ENCODE peak calls at places on chromosomes 3 and 15, in four cellular contexts. F, Q, I and T are unnamed samples.

GRCh38 chr3:46113608-46114007 is 86.3 kb upstream of the XCR1 start:
- DNase-seq in I (no peak), F (no peak), Q (no peak), T (no peak)

GRCh38 chr15:38991126-38991525 is 426.5 kb upstream of the RASGRP1 start:
- DNase-seq in Q (no peak), F (no peak), I (no peak), T (no peak)

GRCh38 chr3:123338620-123339061 is 110.2 kb downstream of the ADCY5 start:
- DNase-seq in F (peak; percentile 34), I (no peak), Q (no peak), T (no peak)

GRCh38 chr15:46409879-46410278 is 775.0 kb downstream of the SQOR start:
- DNase-seq in Q (no peak), F (no peak), I (no peak), T (no peak)

GRCh38 chr3:56361731-56362130 is 106.5 kb downstream of the ERC2 start:
- DNase-seq in I (no peak), Q (no peak), F (no peak), T (no peak)

GRCh38 chr3:8800016-8800415 is 30.6 kb upstream of the OXTR start:
- DNase-seq in Q (no peak), F (no peak), I (no peak), T (no peak)

GRCh38 chr15:72116680-72117447 is 1.1 kb downstream of the MYO9A start:
- DNase-seq in F (no peak), I (peak; percentile 26), Q (no peak), T (peak; percentile 12)

GRCh38 chr15:100131321-100132224 is 210.2 kb downstream of the ADAMTS17 start:
- DNase-seq in Q (no peak), I (peak; percentile 35), F (no peak), T (no peak)

GRCh38 chr15:48520376-48521155 is 124.9 kb downstream of the FBN1 start:
- DNase-seq in Q (no peak), I (no peak), F (no peak), T (no peak)

GRCh38 chr3:150348500-150348899 is 59.6 kb upstream of the TSC22D2 start:
- DNase-seq in Q (no peak), I (no peak), F (no peak), T (no peak)

GRCh38 chr3:33401781-33402180 is 38.4 kb downstream of the UBP1 start:
- DNase-seq in I (no peak), Q (no peak), F (no peak), T (no peak)

GRCh38 chr15:99536422-99537033 is 29.3 kb upstream of the MEF2A start:
- DNase-seq in Q (no peak), F (no peak), I (no peak), T (no peak)

GRCh38 chr15:63056843-63057242 is 14.3 kb downstream of the TPM1 start:
- DNase-seq in F (no peak), I (no peak), Q (peak; percentile 10), T (no peak)

GRCh38 chr15:39362832-39363561 is 217.9 kb upstream of the THBS1 start:
- DNase-seq in F (peak; percentile 71), Q (peak; percentile 63), I (no peak), T (no peak)

GRCh38 chr3:65597952-65598413 is 440.7 kb downstream of the MAGI1 start:
- DNase-seq in F (no peak), Q (no peak), I (no peak), T (no peak)

GRCh38 chr15:31226011-31226410 is 100.6 kb upstream of the KLF13 start:
- DNase-seq in Q (no peak), I (no peak), F (no peak), T (no peak)

GRCh38 chr15:58923284-58923683 is 10.2 kb downstream of the SLTM start:
- DNase-seq in Q (no peak), F (no peak), I (no peak), T (no peak)

GRCh38 chr15:36585774-36586173 is 6.3 kb downstream of the CDIN1 start:
- DNase-seq in Q (no peak), I (no peak), F (no peak), T (no peak)

GRCh38 chr3:10338164-10338470 is 17.2 kb upstream of the SEC13 start:
- DNase-seq in Q (no peak), I (no peak), F (no peak), T (no peak)

GRCh38 chr3:196073188-196073838 is 8.6 kb downstream of the TFRC start:
- DNase-seq in I (peak; percentile 70), Q (peak; percentile 66), F (peak; percentile 79), T (peak; percentile 49)

GRCh38 chr3:63960048-63960711 is 48.0 kb upstream of the SCAANT1 start:
- DNase-seq in I (no peak), F (no peak), Q (no peak), T (no peak)

GRCh38 chr3:155147588-155147987 is 67.5 kb downstream of the MME start:
- DNase-seq in Q (no peak), I (no peak), F (no peak), T (no peak)

GRCh38 chr3:195909645-195910498 is 1.5 kb upstream of the TNK2 start:
- DNase-seq in F (peak; percentile 71), I (peak; percentile 91), Q (peak; percentile 70), T (peak; percentile 83)

GRCh38 chr3:146750196-146750595 is 145.1 kb upstream of the PLSCR5 start:
- DNase-seq in F (no peak), I (no peak), Q (no peak), T (no peak)

GRCh38 chr15:32029862-32030781 is at the start of gene CHRNA7:
- DNase-seq in I (peak; percentile 35), F (peak; percentile 14), Q (peak; percentile 66), T (no peak)

GRCh38 chr3:142088522-142088921 is 60.8 kb downstream of the TFDP2 start:
- DNase-seq in I (no peak), Q (no peak), F (no peak), T (no peak)

GRCh38 chr15:56244811-56245576 is 1.3 kb upstream of the RFX7 start:
- DNase-seq in I (peak; percentile 62), F (no peak), Q (peak; percentile 22), T (peak; percentile 50)

GRCh38 chr3:69400688-69401087 is 14.8 kb upstream of the FRMD4B start:
- DNase-seq in F (no peak), I (no peak), Q (no peak), T (no peak)

GRCh38 chr3:40690696-40691597 is 166.2 kb downstream of the ZNF621 start:
- DNase-seq in F (no peak), Q (peak; percentile 78), I (no peak), T (no peak)

GRCh38 chr15:63971427-63971805 is 74.9 kb downstream of the DAPK2 start:
- DNase-seq in I (peak; percentile 60), F (no peak), Q (no peak), T (peak; percentile 54)

GRCh38 chr15:52010633-52011595 is 8.1 kb upstream of the MAPK6 start:
- DNase-seq in F (peak; percentile 61), Q (peak; percentile 62), I (peak; percentile 82), T (peak; percentile 72)

GRCh38 chr15:85624241-85624855 is 170.4 kb downstream of the KLHL25 start:
- DNase-seq in F (no peak), I (no peak), Q (no peak), T (no peak)

GRCh38 chr3:25156526-25157075 is 271.5 kb upstream of the RARB start:
- DNase-seq in I (no peak), F (no peak), Q (no peak), T (no peak)

GRCh38 chr3:182370949-182371348 is 422.4 kb upstream of the ATP11B start:
- DNase-seq in Q (no peak), I (no peak), F (no peak), T (no peak)

GRCh38 chr3:127475975-127476374 is 114.6 kb downstream of the TPRA1 start:
- DNase-seq in I (no peak), Q (no peak), F (no peak), T (no peak)

GRCh38 chr15:89136818-89137772 is 48.8 kb downstream of the ABHD2 start:
- DNase-seq in F (no peak), Q (no peak), I (no peak), T (no peak)